ENCODE peak calls at places on chromosome 18, in six cellular contexts. W, Y, P, B, A and O are unnamed samples.
A peak's percentile ranks its signal among the peaks of the same experiment; 100 is the strongest.

GRCh38 chr18:28204154-28204553 is 27.2 kb upstream of the CDH2 start:
- DNase-seq in B (no peak), A (peak; percentile 16), W (no peak), P (peak; percentile 95), Y (peak; percentile 65), O (no peak)

GRCh38 chr18:28523758-28524475 is 347.0 kb upstream of the CDH2 start:
- DNase-seq in Y (no peak), W (no peak), B (no peak), P (no peak), A (no peak), O (no peak)

GRCh38 chr18:79684787-79685186 is 5.2 kb downstream of the CTDP1 start:
- DNase-seq in B (no peak), A (no peak), Y (no peak), P (no peak), W (no peak), O (no peak)

GRCh38 chr18:56853961-56854360 is 202.8 kb downstream of the WDR7 start:
- DNase-seq in B (no peak), W (no peak), Y (no peak), A (no peak), P (no peak), O (no peak)

GRCh38 chr18:50523165-50523564 is 36.7 kb upstream of the MAPK4 start:
- DNase-seq in A (no peak), B (no peak), Y (no peak), W (no peak), P (no peak), O (no peak)

GRCh38 chr18:49071776-49072175 is 121.0 kb upstream of the SMAD7 start:
- DNase-seq in B (no peak), A (no peak), Y (no peak), W (no peak), P (no peak), O (no peak)

GRCh38 chr18:77086656-77087390 is 45.8 kb downstream of the MBP start:
- DNase-seq in W (no peak), Y (no peak), P (peak; percentile 68), B (peak; percentile 33), A (no peak), O (no peak)

GRCh38 chr18:56168049-56168781 is 470.2 kb downstream of the TXNL1 start:
- DNase-seq in P (peak; percentile 82), Y (peak; percentile 30), W (peak; percentile 9), B (no peak), A (peak; percentile 55), O (no peak)

GRCh38 chr18:24502621-24503020 is 42.2 kb downstream of the HRH4 start:
- DNase-seq in B (no peak), A (no peak), Y (no peak), P (no peak), W (no peak), O (no peak)

DNA sequence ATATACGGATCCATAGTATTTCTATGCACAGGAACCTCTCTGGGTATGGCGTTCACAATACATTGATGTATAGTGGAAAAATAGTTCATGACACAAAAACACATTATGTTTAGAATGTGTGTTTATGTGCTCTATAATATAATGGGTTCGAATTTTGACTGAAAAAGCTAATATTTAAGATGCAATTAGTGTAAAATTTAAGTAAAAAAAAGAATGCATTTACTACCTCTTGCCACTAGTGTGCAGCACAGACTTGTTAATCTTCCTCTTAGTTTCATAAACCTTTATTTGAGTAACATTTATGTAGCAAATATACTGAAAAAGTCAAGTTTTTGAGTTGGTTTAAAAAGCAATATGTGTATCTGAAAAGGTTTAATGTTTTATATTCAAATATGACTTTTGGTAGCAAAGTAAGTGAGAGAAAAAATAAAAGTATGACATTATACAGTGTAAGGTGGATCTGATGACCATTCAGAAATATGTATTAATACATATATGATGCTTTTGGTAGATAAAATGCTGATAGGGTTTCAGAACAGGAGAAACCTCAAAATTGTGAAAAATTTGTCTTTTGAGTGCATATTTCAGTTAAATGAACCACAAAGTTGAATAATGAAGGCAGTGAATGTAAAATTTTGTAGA is 49.5 kb downstream of the CCDC102B start:
- DNase-seq in B (no peak), W (no peak), A (no peak), Y (no peak), P (peak; percentile 66), O (no peak)
- TF ChIP-seq CTCF in B (peak; percentile 81), W (no peak), A (peak; percentile 51), Y (peak; percentile 57), P (peak; percentile 65), O (no peak)

DNA sequence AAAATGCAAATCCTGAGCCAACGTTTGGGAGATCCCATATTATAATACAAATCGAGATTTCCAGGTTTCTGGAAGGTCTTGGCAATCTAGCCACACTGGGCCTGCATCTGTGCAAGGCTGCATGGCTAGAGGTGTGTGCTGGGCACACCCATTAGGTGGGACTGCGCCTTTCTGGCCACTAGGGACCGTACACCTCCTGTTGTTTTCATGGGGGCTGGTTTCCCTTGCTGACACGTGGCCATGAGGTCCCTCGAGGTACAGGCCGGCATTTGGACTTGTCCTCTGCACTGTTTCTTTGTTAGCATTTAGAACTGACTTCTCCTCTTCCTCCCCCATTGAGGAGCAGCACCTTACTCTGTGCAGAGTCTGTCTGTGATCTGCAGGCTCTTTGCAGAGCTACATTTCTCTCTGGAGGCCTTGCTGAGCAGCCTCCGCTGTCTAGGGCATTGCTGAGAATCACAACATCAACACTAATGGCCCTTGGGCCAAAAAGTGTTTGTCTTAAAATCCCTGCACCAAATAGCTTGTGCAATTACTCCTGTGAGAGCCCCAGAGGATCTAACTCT is 131.2 kb downstream of the NEDD4L start:
- DNase-seq in P (no peak), W (no peak), Y (no peak), A (no peak), B (no peak), O (no peak)
- TF ChIP-seq CTCF in P (no peak), W (no peak), Y (no peak), A (no peak), B (no peak), O (no peak)

GRCh38 chr18:73136134-73136533 is 268.3 kb upstream of the NETO1 start:
- DNase-seq in B (no peak), Y (no peak), W (no peak), P (peak; percentile 2), A (no peak), O (no peak)
- TF ChIP-seq CTCF in B (peak; percentile 32), Y (peak; percentile 21), W (no peak), P (no peak), A (no peak), O (no peak)

DNA sequence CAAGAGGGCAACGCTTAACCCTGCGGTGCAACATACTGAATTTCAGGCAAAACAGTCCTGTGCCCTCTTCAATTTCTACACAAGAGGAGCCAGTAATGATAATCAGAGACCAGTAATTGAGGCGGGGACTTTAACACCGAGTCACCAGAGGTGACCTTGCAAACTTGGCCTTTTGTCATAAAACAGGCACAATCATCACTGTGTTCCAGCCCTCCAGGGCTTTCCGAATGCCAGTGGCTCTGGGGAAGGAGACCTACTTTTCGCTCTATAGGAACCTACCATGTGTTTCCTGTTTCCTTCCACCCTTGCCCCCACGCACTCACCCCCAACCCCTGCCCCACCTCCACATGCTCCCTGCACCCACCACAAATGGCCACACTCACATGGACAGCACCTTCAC is 47.2 kb upstream of the LOXHD1 start:
- DNase-seq in W (no peak), A (peak; percentile 59), B (no peak), P (no peak), Y (no peak), O (no peak)
- TF ChIP-seq CTCF in W (no peak), A (no peak), B (no peak), P (no peak), Y (no peak), O (no peak)

GRCh38 chr18:12391487-12392136 is 14.6 kb upstream of the AFG3L2 start:
- DNase-seq in P (peak; percentile 83), A (peak; percentile 77), Y (peak; percentile 62), W (peak; percentile 57), B (peak; percentile 55), O (no peak)

GRCh38 chr18:12393510-12393909 is 14.2 kb upstream of the PRELID3A start:
- DNase-seq in P (no peak), Y (no peak), B (no peak), W (no peak), A (no peak), O (no peak)

GRCh38 chr18:12393998-12394397 is 13.7 kb upstream of the PRELID3A start:
- DNase-seq in P (no peak), Y (no peak), B (no peak), A (no peak), W (no peak), O (no peak)

GRCh38 chr18:12397254-12397653 is 10.5 kb upstream of the PRELID3A start:
- DNase-seq in P (no peak), A (no peak), W (no peak), Y (no peak), B (no peak), O (no peak)

DNA sequence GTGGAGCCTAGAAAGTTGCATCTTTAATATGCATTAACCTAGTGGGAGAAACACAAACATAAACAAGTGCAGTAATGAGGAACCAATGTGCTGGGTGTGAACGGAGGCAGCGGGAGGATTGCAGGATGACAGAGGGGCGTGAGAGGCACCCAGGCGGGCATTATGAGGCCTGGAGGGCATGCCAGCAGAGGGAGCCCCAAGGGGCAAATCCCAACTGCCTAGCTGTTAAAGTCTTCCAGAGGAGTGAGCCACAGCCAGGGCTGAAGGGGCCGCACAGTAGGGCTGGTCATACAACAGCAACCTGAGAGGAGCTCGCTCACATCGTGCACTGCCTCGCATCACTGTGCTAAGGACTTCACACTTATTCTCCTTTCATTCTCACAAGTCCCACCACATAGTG is 13.3 kb upstream of the PRELID3A start:
- DNase-seq in P (no peak), B (peak; percentile 22), Y (no peak), A (no peak), W (no peak), O (no peak)
- TF ChIP-seq CTCF in P (peak; percentile 36), B (no peak), Y (peak; percentile 70), A (peak; percentile 23), W (no peak), O (no peak)

DNA sequence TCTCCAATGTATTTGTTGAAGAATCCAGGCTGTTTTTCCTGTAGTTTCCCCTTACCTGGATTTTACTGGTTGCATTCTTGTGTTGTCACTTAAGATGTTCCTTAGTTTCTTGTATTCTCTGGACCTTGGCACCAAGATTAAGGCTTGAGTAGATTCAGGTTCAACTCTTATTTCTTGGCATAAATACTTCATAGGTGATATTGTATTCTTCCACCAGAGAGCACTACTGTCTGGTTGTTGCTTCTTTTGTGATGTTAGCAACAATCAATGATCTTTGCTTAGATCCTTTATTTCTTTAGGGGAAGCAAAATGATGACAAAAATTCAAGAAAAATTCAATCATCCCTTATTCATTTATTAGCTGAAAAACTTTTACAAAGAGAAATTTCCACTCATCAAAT is 211.1 kb downstream of the LOXHD1 start:
- DNase-seq in B (no peak), Y (no peak), W (no peak), P (no peak), A (no peak), O (no peak)
- TF ChIP-seq CTCF in B (no peak), Y (no peak), W (no peak), P (no peak), A (no peak), O (no peak)